ENCODE peak calls at places on chromosomes 6 and 20, in six cellular contexts. A, P, F, C, J and M are unnamed samples.
A peak's percentile ranks its signal among the peaks of the same experiment; 100 is the strongest.

GRCh38 chr20:53736122-53736756 is 142.6 kb upstream of the ZNF217 start:
- DNase-seq in A (peak; percentile 86), P (peak; percentile 22), F (no peak), C (no peak), J (no peak), M (no peak)

GRCh38 chr6:40232698-40233097 is 298.4 kb upstream of the MOCS1 start:
- DNase-seq in A (no peak), P (no peak), F (no peak), C (no peak), J (no peak), M (no peak)

GRCh38 chr6:148195511-148195910 is 147.1 kb upstream of the SASH1 start:
- DNase-seq in A (no peak), P (no peak), F (no peak), C (no peak), J (no peak), M (no peak)

GRCh38 chr20:45432294-45432693 is 16.4 kb downstream of the PIGT start:
- DNase-seq in A (no peak), P (no peak), F (no peak), C (no peak), J (no peak), M (no peak)

GRCh38 chr20:61482901-61483300 is 230.8 kb downstream of the CDH4 start:
- DNase-seq in A (no peak), P (no peak), F (no peak), C (no peak), J (no peak), M (no peak)

GRCh38 chr6:136113736-136114173 is 136.4 kb downstream of the MTFR2 start:
- DNase-seq in A (no peak), P (peak; percentile 55), F (no peak), C (peak; percentile 71), J (peak; percentile 44), M (peak; percentile 60)

GRCh38 chr6:20182926-20183521 is 29.2 kb downstream of the MBOAT1 start:
- DNase-seq in A (peak; percentile 82), P (peak; percentile 82), F (no peak), C (peak; percentile 85), J (no peak), M (no peak)

GRCh38 chr20:9143926-9144325 is 75.0 kb downstream of the PLCB4 start:
- DNase-seq in A (no peak), P (no peak), F (no peak), C (no peak), J (no peak), M (no peak)

GRCh38 chr6:121413831-121414368 is 21.5 kb upstream of the GJA1 start:
- DNase-seq in A (no peak), P (no peak), F (no peak), C (no peak), J (no peak), M (no peak)

GRCh38 chr6:15449001-15449400 is 203.1 kb downstream of the JARID2 start:
- DNase-seq in A (no peak), P (no peak), F (no peak), C (no peak), J (no peak), M (no peak)

GRCh38 chr20:36656733-36657132 is 10.7 kb upstream of the SLA2 start:
- DNase-seq in A (no peak), P (no peak), F (no peak), C (no peak), J (no peak), M (no peak)

GRCh38 chr20:60474385-60474910 is 516.2 kb downstream of the CDH26 start:
- DNase-seq in A (no peak), P (no peak), F (no peak), C (no peak), J (no peak), M (no peak)

GRCh38 chr6:115896538-115897129 is 164.1 kb downstream of the FRK start:
- DNase-seq in A (peak; percentile 63), P (peak; percentile 19), F (no peak), C (no peak), J (peak; percentile 1), M (no peak)

GRCh38 chr6:144150673-144151009 is 324 bp downstream of the STX11 start:
- DNase-seq in A (no peak), P (peak; percentile 16), F (peak; percentile 61), C (no peak), J (no peak), M (no peak)

GRCh38 chr6:11500008-11500407 is 37.5 kb upstream of the TMEM170B start:
- DNase-seq in A (no peak), P (no peak), F (no peak), C (no peak), J (no peak), M (peak; percentile 33)

GRCh38 chr6:21781075-21781474 is 187.5 kb downstream of the SOX4 start:
- DNase-seq in A (no peak), P (no peak), F (no peak), C (no peak), J (no peak), M (no peak)

GRCh38 chr6:46687619-46688097 is at the start of gene TDRD6:
- DNase-seq in A (no peak), P (no peak), F (no peak), C (no peak), J (no peak), M (no peak)

GRCh38 chr20:54200487-54201267 is 7.2 kb upstream of the PFDN4 start:
- DNase-seq in A (no peak), P (no peak), F (no peak), C (no peak), J (no peak), M (no peak)

GRCh38 chr20:48523191-48523757 is 304.5 kb downstream of the PREX1 start:
- DNase-seq in A (no peak), P (peak; percentile 34), F (no peak), C (no peak), J (no peak), M (no peak)

GRCh38 chr6:118651282-118652050 is at the start of gene CEP85L:
- DNase-seq in A (peak; percentile 91), P (peak; percentile 94), F (peak; percentile 90), C (peak; percentile 95), J (peak; percentile 33), M (peak; percentile 23)

GRCh38 chr6:124269733-124270132 is 466.1 kb downstream of the NKAIN2 start:
- DNase-seq in A (no peak), P (no peak), F (no peak), C (no peak), J (no peak), M (no peak)

GRCh38 chr6:100796049-100796823 is 84.9 kb downstream of the ASCC3 start:
- DNase-seq in A (no peak), P (no peak), F (no peak), C (no peak), J (no peak), M (no peak)

GRCh38 chr6:24492475-24492874 is 2.3 kb upstream of the ALDH5A1 start:
- DNase-seq in A (no peak), P (peak; percentile 16), F (no peak), C (no peak), J (no peak), M (no peak)

GRCh38 chr6:5905431-5906339 is 101.0 kb downstream of the NRN1 start:
- DNase-seq in A (no peak), P (peak; percentile 56), F (no peak), C (peak; percentile 94), J (peak; percentile 81), M (peak; percentile 71)

GRCh38 chr6:28393912-28394662 is 5.5 kb downstream of the ZSCAN12 start:
- DNase-seq in A (no peak), P (no peak), F (no peak), C (no peak), J (no peak), M (no peak)